ENCODE peak calls at places on chromosomes 12 and 14, in seven cellular contexts. S, V, C, J, P, T and Y are unnamed samples.

GRCh38 chr12:71243375-71243774 is 85.6 kb upstream of the TSPAN8 start:
- DNase-seq in S (no peak), V (no peak), C (no peak), J (no peak), P (no peak), T (no peak), Y (no peak)

GRCh38 chr12:91072931-91073330 is 15.1 kb upstream of the KERA start:
- DNase-seq in S (no peak), V (no peak), C (no peak), J (no peak), P (no peak), T (no peak), Y (no peak)

GRCh38 chr14:75427482-75428229 is at the start of gene JDP2:
- DNase-seq in S (peak), V (peak), C (peak), J (peak), P (no peak), T (no peak), Y (no peak)

GRCh38 chr12:30427555-30427954 is 268.1 kb downstream of the IPO8 start:
- DNase-seq in S (no peak), V (no peak), C (no peak), J (no peak), P (no peak), T (no peak), Y (no peak)

GRCh38 chr12:16347391-16348298 is at the start of gene MGST1:
- DNase-seq in S (peak), V (peak), C (peak), J (peak), P (no peak), T (no peak), Y (no peak)

GRCh38 chr12:101051151-101051550 is 158.9 kb downstream of the SLC5A8 start:
- DNase-seq in S (no peak), V (no peak), C (no peak), J (no peak), P (no peak), T (no peak), Y (no peak)

GRCh38 chr12:55499231-55499630 is 7.1 kb downstream of the OR6C68 start:
- DNase-seq in S (no peak), V (no peak), C (no peak), J (no peak), P (no peak), T (no peak), Y (no peak)

GRCh38 chr12:53575502-53576264 is 50.5 kb downstream of the ATF7 start:
- DNase-seq in S (no peak), V (no peak), C (no peak), J (peak), P (no peak), T (no peak), Y (no peak)

GRCh38 chr14:41873379-41874034 is 266.8 kb downstream of the LRFN5 start:
- DNase-seq in S (no peak), V (no peak), C (no peak), J (peak), P (no peak), T (no peak), Y (no peak)